ENCODE peak calls at places on chromosomes 7 and 10, in five cellular contexts. S is SK-N-SH, A is HCT116, Q is K562, F is HepG2. H is an unnamed sample.

GRCh38 chr10:85152488-85152887 is 824.1 kb downstream of the CCSER2 start:
- DNase-seq in S (no peak), A (no peak), Q (no peak), F (no peak), H (no peak)

GRCh38 chr7:46459942-46460341 is 538.9 kb upstream of the IGFBP3 start:
- DNase-seq in S (no peak), A (no peak), Q (no peak), F (no peak), H (no peak)

GRCh38 chr7:156234666-156235494 is 405.7 kb upstream of the RNF32 start:
- DNase-seq in S (no peak), A (no peak), Q (no peak), F (no peak), H (no peak)

GRCh38 chr7:86209036-86209435 is 434.7 kb upstream of the GRM3 start:
- DNase-seq in S (no peak), A (no peak), Q (no peak), F (no peak), H (no peak)

GRCh38 chr7:112157072-112157471 is 49.1 kb downstream of the DOCK4 start:
- DNase-seq in S (no peak), A (no peak), Q (no peak), F (no peak), H (no peak)

GRCh38 chr10:69078311-69078710 is 9.6 kb upstream of the SRGN start:
- DNase-seq in S (no peak), A (no peak), Q (no peak), F (no peak), H (no peak)

GRCh38 chr7:57867884-57868701 is 418.1 kb downstream of the ZNF716 start:
- DNase-seq in S (peak; percentile 60), A (no peak), Q (no peak), F (no peak), H (no peak)

GRCh38 chr10:31074357-31075065 is 42.8 kb upstream of the ZNF438 start:
- DNase-seq in S (no peak), A (no peak), Q (no peak), F (no peak), H (no peak)

GRCh38 chr7:117350027-117350426 is 27.2 kb upstream of the WNT2 start:
- DNase-seq in S (no peak), A (peak; percentile 26), Q (no peak), F (no peak), H (no peak)

GRCh38 chr10:73432646-73433537 is 469 bp downstream of the MSS51 start:
- DNase-seq in S (no peak), A (no peak), Q (no peak), F (no peak), H (no peak)

GRCh38 chr10:122564980-122565379 is 4.4 kb downstream of the DMBT1 start:
- DNase-seq in S (no peak), A (no peak), Q (no peak), F (no peak), H (no peak)

GRCh38 chr7:112302566-112302965 is 96.1 kb downstream of the ZNF277 start:
- DNase-seq in S (no peak), A (no peak), Q (no peak), F (peak; percentile 7), H (no peak)

GRCh38 chr7:69630292-69630691 is 32.0 kb downstream of the AUTS2 start:
- DNase-seq in S (no peak), A (no peak), Q (no peak), F (no peak), H (no peak)

GRCh38 chr7:142420554-142421362 is 162.9 kb upstream of the PRSS58 start:
- DNase-seq in S (peak; percentile 38), A (peak; percentile 8), Q (no peak), F (peak; percentile 3), H (no peak)

GRCh38 chr10:101566333-101567164 is 21.5 kb downstream of the POLL start:
- DNase-seq in S (peak; percentile 84), A (no peak), Q (peak; percentile 71), F (no peak), H (no peak)

GRCh38 chr10:101564490-101564991 is 23.5 kb downstream of the POLL start:
- DNase-seq in S (no peak), A (no peak), Q (no peak), F (no peak), H (no peak)

GRCh38 chr10:101565370-101565900 is 22.6 kb downstream of the POLL start:
- DNase-seq in S (no peak), A (no peak), Q (no peak), F (no peak), H (no peak)

GRCh38 chr10:101567165-101568006 is 20.7 kb downstream of the POLL start:
- DNase-seq in S (no peak), A (no peak), Q (no peak), F (no peak), H (no peak)

GRCh38 chr10:101565936-101566332 is 22.1 kb downstream of the POLL start:
- DNase-seq in S (no peak), A (no peak), Q (no peak), F (no peak), H (no peak)
- TF ChIP-seq ZBTB33 in S (no peak), A (no peak), Q (no peak), F (no peak), H (no peak)

GRCh38 chr10:91493313-91493712 is 83.2 kb downstream of the HECTD2 start:
- DNase-seq in S (peak; percentile 53), A (peak; percentile 32), Q (no peak), F (peak; percentile 41), H (no peak)
- TF ChIP-seq ZBTB33 in S (no peak), A (no peak), Q (no peak), F (no peak), H (no peak)

GRCh38 chr10:114173680-114174461 is at the start of gene CCDC186:
- DNase-seq in S (peak; percentile 97), A (peak; percentile 97), Q (peak; percentile 94), F (peak; percentile 92), H (peak; percentile 79)

GRCh38 chr10:114174462-114175190 is 623 bp upstream of the CCDC186 start:
- DNase-seq in S (no peak), A (no peak), Q (no peak), F (no peak), H (no peak)

GRCh38 chr10:114172776-114173555 is 1.0 kb downstream of the CCDC186 start:
- DNase-seq in S (no peak), A (no peak), Q (no peak), F (no peak), H (no peak)

GRCh38 chr10:114175667-114176066 is 1.7 kb upstream of the CCDC186 start:
- DNase-seq in S (no peak), A (no peak), Q (no peak), F (no peak), H (no peak)

GRCh38 chr10:114172241-114172640 is 1.8 kb downstream of the CCDC186 start:
- DNase-seq in S (no peak), A (no peak), Q (no peak), F (peak; percentile 14), H (no peak)
- TF ChIP-seq ZBTB33 in S (no peak), A (no peak), Q (no peak), F (no peak), H (no peak)

GRCh38 chr10:97718178-97718577 is 4.6 kb downstream of the MARVELD1 start:
- DNase-seq in S (no peak), A (no peak), Q (no peak), F (no peak), H (no peak)
- TF ChIP-seq ZBTB33 in S (no peak), A (no peak), Q (no peak), F (no peak), H (no peak)

GRCh38 chr10:79385804-79386531 is 38.7 kb downstream of the PPIF start:
- DNase-seq in S (peak; percentile 54), A (no peak), Q (no peak), F (no peak), H (no peak)

GRCh38 chr10:79384773-79385391 is 37.6 kb downstream of the PPIF start:
- DNase-seq in S (peak; percentile 18), A (no peak), Q (no peak), F (no peak), H (no peak)

GRCh38 chr10:79385392-79385795 is 38.1 kb downstream of the PPIF start:
- DNase-seq in S (peak; percentile 20), A (no peak), Q (no peak), F (no peak), H (no peak)

GRCh38 chr10:79382491-79382941 is 35.2 kb downstream of the PPIF start:
- DNase-seq in S (no peak), A (no peak), Q (no peak), F (no peak), H (no peak)

DNA sequence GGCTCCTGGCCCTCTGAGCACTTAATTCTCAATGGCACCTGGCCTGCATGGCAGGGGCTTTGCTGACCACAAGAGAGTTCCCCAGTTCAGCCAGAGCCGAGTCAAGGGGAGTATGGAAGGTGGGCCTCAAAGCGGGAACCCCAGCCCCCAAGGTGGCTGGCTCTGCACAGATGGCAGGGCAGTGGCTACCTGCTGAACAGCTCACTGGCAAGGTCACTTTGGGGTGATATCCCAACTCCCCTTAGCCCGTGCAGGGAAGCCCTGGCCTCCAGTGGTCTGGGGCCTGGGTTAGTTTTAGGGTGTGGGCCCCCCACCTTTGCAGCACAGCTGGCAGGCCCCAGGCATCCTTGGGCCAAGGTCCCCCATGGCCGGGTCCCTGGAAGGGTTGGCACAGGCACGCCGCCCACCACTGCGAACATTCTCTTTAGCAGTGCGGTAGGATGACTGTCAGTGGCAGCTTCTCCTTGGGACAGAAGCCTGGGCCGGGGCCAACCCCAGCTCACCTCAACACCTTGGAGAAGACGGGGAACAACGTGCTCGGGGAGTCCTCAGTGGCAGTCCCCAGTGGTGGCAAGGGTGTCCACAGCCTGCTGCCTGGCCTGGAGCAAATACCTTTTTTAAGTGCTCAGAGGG is 36.8 kb downstream of the PPIF start:
- DNase-seq in S (peak; percentile 19), A (no peak), Q (no peak), F (no peak), H (no peak)
- TF ChIP-seq ZBTB33 in S (no peak), A (no peak), Q (no peak), F (no peak), H (no peak)

GRCh38 chr10:121426307-121426706 is 171.9 kb downstream of the FGFR2 start:
- DNase-seq in S (no peak), A (peak; percentile 52), Q (peak; percentile 57), F (no peak), H (no peak)
- TF ChIP-seq ZBTB33 in S (no peak), A (no peak), Q (no peak), F (no peak), H (no peak)

GRCh38 chr10:8544500-8544899 is 490.0 kb downstream of the GATA3 start:
- DNase-seq in S (no peak), A (no peak), Q (no peak), F (no peak), H (no peak)

GRCh38 chr10:8534089-8534488 is 479.6 kb downstream of the GATA3 start:
- DNase-seq in S (peak; percentile 30), A (no peak), Q (no peak), F (no peak), H (no peak)

GRCh38 chr10:8543361-8544056 is 489.0 kb downstream of the GATA3 start:
- DNase-seq in S (no peak), A (no peak), Q (no peak), F (no peak), H (no peak)

GRCh38 chr10:8544057-8544380 is 489.5 kb downstream of the GATA3 start:
- DNase-seq in S (no peak), A (no peak), Q (no peak), F (no peak), H (no peak)

DNA sequence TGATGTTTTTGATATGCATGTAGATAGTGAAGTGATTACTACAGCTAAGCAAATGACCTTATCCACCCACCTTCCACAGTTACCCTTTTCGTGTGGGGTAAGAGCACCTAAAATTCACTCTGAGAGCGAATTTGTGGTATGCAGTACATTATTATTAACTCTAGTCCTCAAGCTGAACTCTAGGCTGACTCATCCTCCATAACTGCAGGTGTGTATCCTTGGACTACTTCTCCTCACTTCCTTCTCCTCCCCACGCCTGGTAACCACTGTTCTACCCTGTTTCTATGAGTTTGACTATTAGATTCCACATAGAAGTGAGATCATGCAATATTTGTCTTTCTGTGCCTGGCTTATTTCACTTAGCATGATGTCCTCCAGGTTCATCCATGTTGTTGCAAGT is 484.6 kb downstream of the GATA3 start:
- DNase-seq in S (no peak), A (no peak), Q (no peak), F (no peak), H (no peak)
- TF ChIP-seq ZBTB33 in S (no peak), A (no peak), Q (no peak), F (no peak), H (no peak)